ENCODE peak calls at places on chromosomes 12 and 14, in four cellular contexts. P is stimulated activated naive CD8-positive, alpha-beta T cell treated with anti-CD3 and anti-CD28 coated beads, Interleukin-15, Interleukin-2, amounts not matched to agents 100 U/mL and 50 U/mL, for 24 hours; J is CMK; I is HTR-8/SVneo. B is an unnamed sample.

GRCh38 chr12:96434107-96434506 is 33.9 kb upstream of the CDK17 start:
- DNase-seq in P (peak), J (peak), I (peak), B (no peak)

GRCh38 chr14:24298892-24299254 is 707 bp downstream of the DHRS1 start:
- DNase-seq in P (no peak), J (no peak), I (peak), B (peak)

GRCh38 chr12:84562331-84562730 is 350.3 kb downstream of the SLC6A15 start:
- DNase-seq in P (no peak), J (no peak), I (no peak), B (no peak)

GRCh38 chr12:1993871-1994371 is 10.3 kb downstream of the DCP1B start:
- DNase-seq in P (no peak), J (no peak), I (no peak), B (peak)

GRCh38 chr12:40315375-40315774 is 90.6 kb downstream of the LRRK2 start:
- DNase-seq in P (no peak), J (no peak), I (no peak), B (peak)

GRCh38 chr12:321606-322326 is 59.1 kb upstream of the SLC6A13 start:
- DNase-seq in P (no peak), J (no peak), I (peak), B (no peak)

GRCh38 chr12:75505706-75506312 is 5.6 kb downstream of the KRR1 start:
- DNase-seq in P (no peak), J (no peak), I (no peak), B (peak)

GRCh38 chr14:92531151-92531873 is 17.7 kb downstream of the RIN3 start:
- DNase-seq in P (peak), J (no peak), I (no peak), B (no peak)

GRCh38 chr12:40583743-40584142 is 108.5 kb upstream of the CNTN1 start:
- DNase-seq in P (no peak), J (no peak), I (no peak), B (no peak)

GRCh38 chr12:9727813-9728212 is 5.1 kb downstream of the CLECL1 start:
- DNase-seq in P (no peak), J (no peak), I (no peak), B (no peak)

GRCh38 chr12:49962861-49963765 is 1.4 kb downstream of the AQP5 start:
- DNase-seq in P (no peak), J (no peak), I (peak), B (peak)

GRCh38 chr14:35341454-35342159 is 49.4 kb downstream of the PSMA6 start:
- DNase-seq in P (peak), J (peak), I (peak), B (peak)

GRCh38 chr14:96824283-96824682 is 27.1 kb downstream of the VRK1 start:
- DNase-seq in P (no peak), J (no peak), I (peak), B (no peak)

GRCh38 chr14:102554835-102555819 is 37.3 kb upstream of the RCOR1 start:
- DNase-seq in P (peak), J (no peak), I (no peak), B (peak)

GRCh38 chr12:49538740-49539403 is at the start of gene KCNH3:
- DNase-seq in P (peak), J (peak), I (peak), B (peak)

GRCh38 chr14:23380197-23381016 is 3.6 kb downstream of the CMTM5 start:
- DNase-seq in P (no peak), J (no peak), I (no peak), B (no peak)

GRCh38 chr14:103563089-103563620 is 395 bp downstream of the COA8 start:
- DNase-seq in P (no peak), J (no peak), I (peak), B (no peak)

GRCh38 chr12:14651371-14651770 is 45.0 kb downstream of the GUCY2C start:
- DNase-seq in P (no peak), J (no peak), I (no peak), B (no peak)

GRCh38 chr12:105742567-105742874 is 396.2 kb downstream of the NUAK1 start:
- DNase-seq in P (no peak), J (no peak), I (no peak), B (no peak)

GRCh38 chr14:96286251-96286650 is 30.2 kb downstream of the BDKRB1 start:
- DNase-seq in P (no peak), J (no peak), I (no peak), B (no peak)

GRCh38 chr12:110222433-110222832 is 58.6 kb upstream of the ATP2A2 start:
- DNase-seq in P (no peak), J (no peak), I (no peak), B (peak)

GRCh38 chr12:67910360-67911292 is 78.6 kb upstream of the IFNG-AS1 start:
- DNase-seq in P (no peak), J (no peak), I (peak), B (peak)

GRCh38 chr12:4307593-4308333 is 13.2 kb upstream of the TIGAR start:
- DNase-seq in P (no peak), J (no peak), I (peak), B (peak)

GRCh38 chr12:62692884-62693283 is 226.3 kb downstream of the MON2 start:
- DNase-seq in P (no peak), J (no peak), I (peak), B (no peak)

GRCh38 chr12:52434096-52434733 is at the start of gene KRT75:
- DNase-seq in P (no peak), J (no peak), I (no peak), B (peak)

GRCh38 chr14:23028800-23029199 is 5.9 kb downstream of the PSMB5 start:
- DNase-seq in P (no peak), J (no peak), I (no peak), B (no peak)

GRCh38 chr12:93476555-93476954 is 9.2 kb downstream of the MRPL42 start:
- DNase-seq in P (no peak), J (no peak), I (no peak), B (no peak)